ENCODE peak calls at places on chromosomes 11 and 22, in nine cellular contexts. I is AG04450, P is GDM1, C is fibroblast of the aortic adventitia, K is PC-9, E is NCI-H1417, N is progenitor cell of endocrine pancreas, O is NCI-H1930, H is T-helper 2 cell. M is an unnamed sample.

GRCh38 chr22:28477556-28477955 is 202.1 kb downstream of the TTC28 start:
- DNase-seq in P (no peak), K (no peak), H (no peak), I (no peak), N (no peak), E (no peak), O (no peak), C (no peak), M (no peak)

GRCh38 chr22:19046287-19046686 is 75.9 kb downstream of the DGCR2 start:
- DNase-seq in K (no peak), P (no peak), N (no peak), C (no peak), H (no peak), I (no peak), O (no peak), E (no peak), M (no peak)

GRCh38 chr11:47233989-47234668 is 14.5 kb downstream of the ACP2 start:
- DNase-seq in N (no peak), H (no peak), E (no peak), O (no peak), K (no peak), C (peak), I (no peak), P (no peak), M (peak)

GRCh38 chr11:69496202-69496557 is 14.7 kb downstream of the LINC01488 start:
- DNase-seq in E (no peak), C (no peak), O (no peak), P (no peak), K (no peak), I (no peak), N (no peak), H (no peak), M (no peak)

GRCh38 chr11:117616979-117617378 is 180.0 kb downstream of the DSCAML1 start:
- DNase-seq in E (no peak), K (no peak), N (no peak), C (no peak), P (no peak), H (no peak), O (no peak), I (no peak), M (no peak)

GRCh38 chr11:72301486-72301885 is 57.5 kb upstream of the PHOX2A start:
- DNase-seq in P (no peak), N (no peak), K (no peak), C (no peak), H (no peak), O (no peak), E (no peak), I (no peak), M (no peak)

GRCh38 chr11:85768473-85769146 is 42.3 kb downstream of the SYTL2 start:
- DNase-seq in I (no peak), N (no peak), H (no peak), C (no peak), P (no peak), K (no peak), E (no peak), O (no peak), M (no peak)

GRCh38 chr22:19742160-19743066 is 18.2 kb upstream of the TBX1 start:
- DNase-seq in P (no peak), K (no peak), O (no peak), C (no peak), E (peak), H (no peak), N (no peak), I (no peak), M (no peak)

GRCh38 chr11:87439981-87440760 is 402.4 kb downstream of the TMEM135 start:
- DNase-seq in K (no peak), O (no peak), E (no peak), H (no peak), I (no peak), N (no peak), P (no peak), C (peak), M (peak)

GRCh38 chr22:41848468-41848867 is 15.6 kb downstream of the SREBF2 start:
- DNase-seq in C (peak), I (no peak), N (no peak), K (peak), O (no peak), E (no peak), P (no peak), H (no peak), M (no peak)

GRCh38 chr22:38844661-38845367 is 986 bp upstream of the NPTXR start:
- DNase-seq in E (no peak), N (no peak), H (no peak), C (peak), P (no peak), O (no peak), K (no peak), I (no peak), M (peak)

GRCh38 chr22:35842954-35843353 is 125.3 kb downstream of the APOL5 start:
- DNase-seq in I (no peak), C (peak), K (peak), P (no peak), H (no peak), O (no peak), E (no peak), N (no peak), M (peak)

M was measured in EH.